ENCODE peak calls at places on chromosomes 16 and 17, in four cellular contexts. L is right lobe of liver, P is transverse colon, Q is adrenal gland. W is an unnamed sample.

GRCh38 chr16:4212207-4212933 is 29.5 kb downstream of the SRL start:
- DNase-seq in L (no peak), P (no peak), Q (no peak), W (no peak)

GRCh38 chr16:3601614-3602319 is 9.6 kb downstream of the SLX4 start:
- DNase-seq in L (no peak), P (no peak), Q (no peak), W (no peak)

GRCh38 chr16:50696575-50697420 is 3.4 kb downstream of the NOD2 start:
- DNase-seq in L (peak; percentile 95), P (peak; percentile 91), Q (peak; percentile 88), W (peak; percentile 51)

GRCh38 chr17:64161380-64161779 is 31.4 kb upstream of the ERN1 start:
- DNase-seq in L (no peak), P (no peak), Q (no peak), W (no peak)

GRCh38 chr17:32104158-32104557 is 38.1 kb upstream of the RHOT1 start:
- DNase-seq in L (no peak), P (no peak), Q (no peak), W (no peak)

GRCh38 chr17:57927048-57927723 is 28.0 kb downstream of the CUEDC1 start:
- DNase-seq in L (no peak), P (peak; percentile 51), Q (peak; percentile 23), W (peak; percentile 42)

GRCh38 chr17:50063516-50064252 is 7.8 kb downstream of the ITGA3 start:
- DNase-seq in L (peak; percentile 43), P (no peak), Q (no peak), W (no peak)

GRCh38 chr17:65079489-65079900 is 23.0 kb upstream of the GNA13 start:
- DNase-seq in L (no peak), P (no peak), Q (no peak), W (no peak)

GRCh38 chr16:50227120-50227519 is 39.2 kb upstream of the ADCY7 start:
- DNase-seq in L (no peak), P (no peak), Q (no peak), W (no peak)

DNA sequence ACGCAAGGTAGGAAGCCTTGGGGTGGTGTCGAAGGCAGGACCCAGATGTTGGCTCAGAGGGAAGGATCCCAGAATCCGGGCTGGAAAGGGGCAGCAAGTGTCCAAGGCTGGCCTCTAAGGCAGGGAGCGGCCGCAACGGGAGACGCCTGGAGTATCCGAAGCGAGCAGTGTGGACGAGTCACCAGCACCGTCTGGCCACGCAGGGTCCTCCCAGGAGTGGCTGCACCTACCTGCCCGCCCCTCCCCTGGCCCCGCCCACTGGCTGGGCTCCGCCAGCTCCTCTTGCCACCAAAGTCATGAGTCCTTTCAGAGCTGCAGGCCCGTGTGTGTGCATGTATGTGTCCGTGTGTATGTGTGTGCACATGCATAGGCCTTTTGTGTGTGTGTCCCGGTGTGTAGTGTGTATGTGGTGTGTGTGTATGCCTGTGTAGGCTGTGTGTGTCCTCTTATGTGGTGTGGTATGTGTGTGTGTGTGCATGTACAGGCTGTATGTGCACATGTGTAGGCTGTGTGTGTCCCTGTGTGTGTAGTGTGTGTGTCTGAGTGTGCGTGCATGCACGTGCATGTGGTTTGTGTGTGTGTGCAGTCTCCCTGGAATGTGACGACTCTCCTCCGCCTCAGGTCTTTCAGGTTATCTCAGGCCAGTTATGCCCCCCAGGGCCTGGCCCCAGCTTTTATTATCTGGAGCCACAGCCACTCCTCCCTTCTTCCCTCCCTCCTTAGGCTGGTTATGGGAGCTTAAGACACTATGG is at the start of gene PRSS8:
- DNase-seq in L (peak; percentile 84), P (peak; percentile 94), Q (no peak), W (peak; percentile 97)
- TF ChIP-seq POLR2A in L (peak; percentile 64), P (peak; percentile 98), Q (no peak), W (peak; percentile 96)

GRCh38 chr16:18983565-18984424 is at the start of gene TMC7:
- DNase-seq in L (peak; percentile 85), P (peak; percentile 90), Q (peak; percentile 64), W (peak; percentile 68)
- TF ChIP-seq CTCF in L (peak; percentile 88), P (peak; percentile 72), Q (peak; percentile 48), W (peak; percentile 47)

GRCh38 chr17:4900231-4901107 is 1.1 kb downstream of the C17orf107 start:
- DNase-seq in L (peak; percentile 74), P (peak; percentile 56), Q (no peak), W (no peak)
- H3K4me1 ChIP-seq in L (peaks cover 3% of the 10 kb centered on the region), P (no peaks in the 10 kb centered on the region), Q (peaks cover 9% of the 10 kb centered on the region), W (peaks cover 45% of the 10 kb centered on the region)

GRCh38 chr16:67249762-67250327 is 1.1 kb downstream of the SLC9A5 start:
- DNase-seq in L (no peak), P (no peak), Q (no peak), W (no peak)

GRCh38 chr16:67247698-67248400 is 568 bp upstream of the FHOD1 start:
- DNase-seq in L (peak; percentile 22), P (no peak), Q (no peak), W (no peak)

GRCh38 chr16:67246945-67247697 is at the start of gene FHOD1:
- DNase-seq in L (peak; percentile 96), P (peak; percentile 100), Q (peak; percentile 99), W (peak; percentile 99)

GRCh38 chr16:67249178-67249759 is 490 bp downstream of the SLC9A5 start:
- DNase-seq in L (no peak), P (no peak), Q (no peak), W (no peak)

GRCh38 chr16:67248401-67249177 is at the start of gene SLC9A5:
- DNase-seq in L (no peak), P (no peak), Q (no peak), W (peak; percentile 25)
- TF ChIP-seq POLR2A in L (no peak), P (no peak), Q (no peak), W (no peak)

GRCh38 chr16:19126300-19126699 is 12.5 kb downstream of the ITPRIPL2 start:
- DNase-seq in L (no peak), P (no peak), Q (no peak), W (no peak)
- TF ChIP-seq CTCF in L (no peak), P (no peak), Q (no peak), W (no peak)

GRCh38 chr16:48172682-48173081 is 16.9 kb upstream of the ABCC12 start:
- DNase-seq in L (no peak), P (no peak), Q (no peak), W (no peak)
- H3K4me1 ChIP-seq in L (no peaks in the 10 kb centered on the region), P (no peaks in the 10 kb centered on the region), Q (no peaks in the 10 kb centered on the region), W (no peaks in the 10 kb centered on the region)

DNA sequence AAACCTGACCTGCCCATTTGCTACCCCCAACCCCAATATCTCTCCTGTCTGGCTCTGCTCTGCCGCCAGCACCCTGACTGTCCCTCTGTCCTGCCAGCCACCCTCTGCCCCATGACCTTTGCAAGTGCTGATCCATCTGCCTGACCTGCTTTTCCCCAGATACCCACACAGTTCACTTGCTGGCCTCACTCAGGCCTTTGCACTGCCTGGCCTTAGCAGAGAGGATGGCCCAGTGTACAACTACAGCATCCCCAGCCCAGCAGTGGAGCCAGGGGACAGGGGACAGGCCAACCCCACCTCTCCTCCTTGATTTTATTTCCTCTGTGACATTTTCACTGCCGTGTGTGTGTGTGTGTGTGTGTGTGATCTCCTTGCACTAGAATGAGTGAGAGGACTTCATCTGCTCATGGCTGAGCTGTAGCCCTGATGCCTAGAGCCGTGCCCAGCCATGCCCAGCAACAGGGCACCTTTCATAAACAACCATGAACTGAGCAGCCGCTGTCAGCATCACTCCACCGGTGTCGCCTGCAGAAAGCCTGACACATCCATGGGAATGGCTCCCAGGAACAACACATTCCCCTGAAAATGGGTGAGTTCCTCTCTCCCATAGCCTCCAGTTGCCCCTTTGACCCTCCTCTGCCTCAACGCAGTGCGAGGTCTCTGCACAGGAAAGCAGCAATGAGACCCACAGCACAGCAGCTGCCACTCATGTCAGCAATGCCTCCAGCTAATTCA is 36.0 kb upstream of the RBFOX3 start:
- DNase-seq in L (no peak), P (no peak), Q (no peak), W (no peak)
- TF ChIP-seq POLR2A in L (no peak), P (no peak), Q (no peak), W (no peak)

W was measured in body of pancreas.